ENCODE peak calls at places on chromosomes 16 and 17, in four cellular contexts. Z is globus pallidus, Y is NCI-H1092, L is erythroblast. S is an unnamed sample.
A peak's percentile ranks its signal among the peaks of the same experiment; 100 is the strongest.

GRCh38 chr17:43952724-43953666 is 745 bp downstream of the PYY start:
- DNase-seq in L (no peak), Y (no peak), Z (no peak), S (peak; percentile 70)

GRCh38 chr16:82704369-82704768 is 77.6 kb downstream of the CDH13 start:
- DNase-seq in Y (no peak), Z (no peak), L (no peak), S (no peak)

GRCh38 chr17:55442953-55443683 is 21.5 kb upstream of the MMD start:
- DNase-seq in Z (no peak), Y (no peak), L (no peak), S (no peak)

GRCh38 chr17:41594363-41594915 is 7.7 kb upstream of the KRT14 start:
- DNase-seq in Z (no peak), L (no peak), Y (no peak), S (no peak)

GRCh38 chr17:63836811-63837210 is 5.7 kb downstream of the SMARCD2 start:
- DNase-seq in Y (no peak), L (no peak), Z (no peak), S (no peak)

GRCh38 chr17:57037401-57037800 is 47.6 kb upstream of the AKAP1 start:
- DNase-seq in Y (no peak), Z (no peak), L (no peak), S (no peak)

GRCh38 chr17:80783461-80783860 is 208.2 kb upstream of the CHMP6 start:
- DNase-seq in Y (no peak), L (no peak), Z (no peak), S (no peak)

GRCh38 chr17:78973792-78974520 is 5.8 kb downstream of the LGALS3BP start:
- DNase-seq in L (no peak), Z (no peak), Y (no peak), S (no peak)

GRCh38 chr16:58515871-58516767 is 802 bp downstream of the SETD6 start:
- DNase-seq in Z (no peak), Y (no peak), L (peak; percentile 53), S (no peak)

GRCh38 chr17:31394544-31394943 is 3.1 kb downstream of the RAB11FIP4 start:
- DNase-seq in Z (peak; percentile 81), Y (no peak), L (peak; percentile 43), S (peak; percentile 72)

GRCh38 chr17:64323774-64324173 is 60.7 kb upstream of the TEX2 start:
- DNase-seq in L (no peak), Z (no peak), Y (no peak), S (no peak)

GRCh38 chr17:63596856-63597557 is 3.7 kb upstream of the TACO1 start:
- DNase-seq in Z (no peak), L (peak; percentile 17), Y (no peak), S (no peak)

GRCh38 chr17:29549169-29549935 is 17.5 kb downstream of the ABHD15 start:
- DNase-seq in Z (no peak), L (no peak), Y (no peak), S (no peak)

GRCh38 chr17:50955667-50956120 is 89.5 kb upstream of the TOB1 start:
- DNase-seq in Z (no peak), Y (no peak), L (no peak), S (no peak)

GRCh38 chr17:62670202-62670821 is 42.8 kb downstream of the MRC2 start:
- DNase-seq in Y (no peak), Z (no peak), L (no peak), S (no peak)

GRCh38 chr17:81722184-81723120 is 10.4 kb downstream of the SLC25A10 start:
- DNase-seq in L (peak; percentile 53), Y (no peak), Z (no peak), S (no peak)

GRCh38 chr17:58283674-58284612 is 3.2 kb upstream of the MPO start:
- DNase-seq in Z (no peak), L (no peak), Y (no peak), S (no peak)

GRCh38 chr17:68314916-68315535 is 23.7 kb downstream of the ARSG start:
- DNase-seq in L (no peak), Y (no peak), Z (no peak), S (no peak)

GRCh38 chr17:14359251-14359939 is 58.5 kb downstream of the HS3ST3B1 start:
- DNase-seq in Y (no peak), L (no peak), Z (no peak), S (no peak)

GRCh38 chr17:9436629-9437028 is 139.0 kb downstream of the STX8 start:
- DNase-seq in L (no peak), Y (no peak), Z (no peak), S (no peak)

GRCh38 chr17:67920212-67920611 is 76.1 kb downstream of the C17orf58 start:
- DNase-seq in L (no peak), Y (no peak), Z (no peak), S (no peak)

GRCh38 chr17:31148205-31148604 is 53.4 kb downstream of the NF1 start:
- DNase-seq in Z (no peak), Y (no peak), L (no peak), S (no peak)

GRCh38 chr16:30977502-30977901 is 7.5 kb upstream of the HSD3B7 start:
- DNase-seq in Y (no peak), Z (no peak), L (peak; percentile 53), S (no peak)

GRCh38 chr17:69533481-69534234 is 119.2 kb downstream of the MAP2K6 start:
- DNase-seq in Y (no peak), L (no peak), Z (no peak), S (no peak)

GRCh38 chr16:50285406-50286003 is 19.2 kb downstream of the ADCY7 start:
- DNase-seq in Z (no peak), Y (no peak), L (no peak), S (no peak)

GRCh38 chr16:73671102-73671501 is 623.2 kb upstream of the ZFHX3 start:
- DNase-seq in L (no peak), Y (no peak), Z (no peak), S (no peak)

GRCh38 chr17:46818319-46818928 is at the start of gene WNT3:
- DNase-seq in L (peak; percentile 37), Y (no peak), Z (no peak), S (no peak)

GRCh38 chr17:57211543-57211942 is 44.8 kb upstream of the MSI2 start:
- DNase-seq in Y (no peak), L (no peak), Z (no peak), S (no peak)

GRCh38 chr17:15350777-15351486 is 9.5 kb upstream of the TEKT3 start:
- DNase-seq in L (no peak), Z (no peak), Y (no peak), S (no peak)

GRCh38 chr16:22681881-22682291 is 132.1 kb upstream of the HS3ST2 start:
- DNase-seq in Y (no peak), Z (no peak), L (no peak), S (no peak)

GRCh38 chr17:39928868-39929651 is 1.5 kb downstream of the LRRC3C start:
- DNase-seq in L (peak; percentile 57), Z (no peak), Y (no peak), S (no peak)

GRCh38 chr17:788551-788950 is 6.4 kb downstream of the MRM3 start:
- DNase-seq in L (no peak), Y (no peak), Z (no peak), S (no peak)

GRCh38 chr16:75479421-75479990 is 15.0 kb upstream of the TMEM170A start:
- DNase-seq in Y (no peak), L (no peak), Z (no peak), S (no peak)

GRCh38 chr17:78122221-78122990 is 6.1 kb downstream of the TMC6 start:
- DNase-seq in Y (no peak), L (no peak), Z (no peak), S (no peak)

GRCh38 chr16:57482845-57483545 is 3.3 kb downstream of the DOK4 start:
- DNase-seq in Z (no peak), Y (no peak), L (no peak), S (no peak)

GRCh38 chr17:51144266-51145022 is 8.9 kb upstream of the NME1 start:
- DNase-seq in Z (no peak), L (no peak), Y (no peak), S (no peak)

GRCh38 chr17:75271955-75272847 is 1.2 kb upstream of the MIF4GD start:
- DNase-seq in Z (no peak), L (no peak), Y (no peak), S (no peak)

GRCh38 chr16:4052801-4053662 is 63.2 kb downstream of the ADCY9 start:
- DNase-seq in L (no peak), Z (peak; percentile 75), Y (peak; percentile 97), S (no peak)

GRCh38 chr17:57372156-57372555 is 115.8 kb downstream of the MSI2 start:
- DNase-seq in Y (no peak), Z (no peak), L (no peak), S (no peak)

S was measured in neuronal stem cell.